ENCODE peak calls at places on chromosome 17, in six cellular contexts. I is HuH-7.5; Q is stimulated activated CD8-positive, alpha-beta memory T cell treated with anti-CD3 and anti-CD28 coated beads, Interleukin-2, amount 100 ng/mL, for 48 hours; C is GM10248; S is MV-4-11; T is Daoy. H is an unnamed sample.

GRCh38 chr17:5179003-5179402 is 12.7 kb downstream of the ZNF594 start:
- DNase-seq in I (no peak), Q (no peak), C (no peak), S (no peak), T (no peak), H (no peak)

GRCh38 chr17:79073706-79074088 is 927 bp upstream of the ENGASE start:
- DNase-seq in I (peak), Q (no peak), C (no peak), S (no peak), T (no peak), H (no peak)

GRCh38 chr17:77491921-77492445 is 351.2 kb downstream of the SEC14L1 start:
- DNase-seq in I (no peak), Q (no peak), C (peak), S (no peak), T (no peak), H (peak)

GRCh38 chr17:65627892-65628622 is 66.6 kb upstream of the AXIN2 start:
- DNase-seq in I (peak), Q (no peak), C (no peak), S (no peak), T (peak), H (peak)

GRCh38 chr17:17830740-17831207 is 6.0 kb downstream of the SREBF1 start:
- DNase-seq in I (peak), Q (no peak), C (no peak), S (no peak), T (no peak), H (no peak)

GRCh38 chr17:33049781-33050414 is 58.3 kb downstream of the SPACA3 start:
- DNase-seq in I (peak), Q (peak), C (peak), S (peak), T (peak), H (peak)

GRCh38 chr17:17837966-17838962 is 1.5 kb upstream of the SREBF1 start:
- DNase-seq in I (no peak), Q (no peak), C (no peak), S (peak), T (peak), H (peak)

GRCh38 chr17:58381124-58381838 is 29.3 kb upstream of the SUPT4H1 start:
- DNase-seq in I (no peak), Q (no peak), C (no peak), S (no peak), T (no peak), H (no peak)

GRCh38 chr17:48719642-48720262 is 2.6 kb downstream of the PRAC1 start:
- DNase-seq in I (no peak), Q (no peak), C (peak), S (no peak), T (no peak), H (peak)

GRCh38 chr17:64183815-64184397 is 54.0 kb upstream of the ERN1 start:
- DNase-seq in I (no peak), Q (peak), C (no peak), S (peak), T (peak), H (peak)

GRCh38 chr17:40582328-40582901 is 17.1 kb upstream of the CCR7 start:
- DNase-seq in I (no peak), Q (no peak), C (peak), S (peak), T (no peak), H (peak)

GRCh38 chr17:82083533-82084359 is 14.3 kb downstream of the FASN start:
- DNase-seq in I (no peak), Q (no peak), C (no peak), S (no peak), T (no peak), H (no peak)

GRCh38 chr17:42596386-42596785 is 12.8 kb downstream of the RETREG3 start:
- DNase-seq in I (no peak), Q (no peak), C (no peak), S (no peak), T (no peak), H (no peak)

GRCh38 chr17:72927146-72927545 is 165.3 kb downstream of the SLC39A11 start:
- DNase-seq in I (no peak), Q (no peak), C (no peak), S (no peak), T (peak), H (no peak)

GRCh38 chr17:57930239-57930638 is 25.0 kb downstream of the CUEDC1 start:
- DNase-seq in I (no peak), Q (no peak), C (no peak), S (no peak), T (no peak), H (no peak)

GRCh38 chr17:68033636-68034451 is 1.7 kb upstream of the KPNA2 start:
- DNase-seq in I (peak), Q (no peak), C (no peak), S (no peak), T (no peak), H (peak)